ENCODE peak calls at places on chromosomes 11 and 22, in eight cellular contexts. One of them, this sample, is unnamed. For H3K4me1, the result is how much of the 10 kb centered on the place peaks cover.

GRCh38 chr22:48391171-48391711 is 1436.4 kb downstream of the BRD1 start:
- DNase-seq in GM23248: no peak
- DNase-seq in fibroblast of lung: no peak
- DNase-seq in HCT116: no peak
- DNase-seq in GM23338: no peak
- DNase-seq in endothelial cell of umbilical vein: no peak
- DNase-seq in K562: no peak
- DNase-seq in astrocyte: no peak
- DNase-seq in this sample: no peak

GRCh38 chr11:72789493-72790131 is 4.2 kb downstream of the STARD10 start:
- DNase-seq in GM23248: peak
- DNase-seq in fibroblast of lung: peak
- DNase-seq in HCT116: no peak
- DNase-seq in GM23338: no peak
- DNase-seq in endothelial cell of umbilical vein: no peak
- DNase-seq in K562: no peak
- DNase-seq in astrocyte: peak
- DNase-seq in this sample: no peak

GRCh38 chr11:22169833-22170232 is 23.1 kb upstream of the ANO5 start:
- DNase-seq in GM23248: peak
- DNase-seq in fibroblast of lung: peak
- DNase-seq in HCT116: no peak
- DNase-seq in GM23338: peak
- DNase-seq in endothelial cell of umbilical vein: no peak
- DNase-seq in K562: no peak
- DNase-seq in astrocyte: no peak
- DNase-seq in this sample: no peak

GRCh38 chr11:69386594-69387408 is 92.8 kb downstream of the MYEOV start:
- DNase-seq in GM23248: no peak
- DNase-seq in fibroblast of lung: no peak
- DNase-seq in HCT116: no peak
- DNase-seq in GM23338: no peak
- DNase-seq in endothelial cell of umbilical vein: no peak
- DNase-seq in K562: no peak
- DNase-seq in astrocyte: no peak
- DNase-seq in this sample: no peak

GRCh38 chr11:9787260-9787659 is 123.4 kb downstream of the SWAP70 start:
- DNase-seq in GM23248: no peak
- DNase-seq in fibroblast of lung: peak
- DNase-seq in HCT116: no peak
- DNase-seq in GM23338: no peak
- DNase-seq in endothelial cell of umbilical vein: no peak
- DNase-seq in K562: no peak
- DNase-seq in astrocyte: peak
- DNase-seq in this sample: no peak

GRCh38 chr11:120775986-120776682 is 247.8 kb upstream of the TBCEL start:
- DNase-seq in GM23248: no peak
- DNase-seq in fibroblast of lung: no peak
- DNase-seq in HCT116: no peak
- DNase-seq in GM23338: peak
- DNase-seq in endothelial cell of umbilical vein: no peak
- DNase-seq in K562: no peak
- DNase-seq in astrocyte: no peak
- DNase-seq in this sample: no peak

GRCh38 chr11:95922536-95923440 is 1.1 kb downstream of the MTMR2 start:
- DNase-seq in GM23248: peak
- DNase-seq in fibroblast of lung: no peak
- DNase-seq in HCT116: no peak
- DNase-seq in GM23338: no peak
- DNase-seq in endothelial cell of umbilical vein: peak
- DNase-seq in K562: no peak
- DNase-seq in astrocyte: no peak
- DNase-seq in this sample: no peak

GRCh38 chr11:3044004-3044403 is 13.2 kb downstream of the CARS1 start:
- DNase-seq in GM23248: peak
- DNase-seq in fibroblast of lung: peak
- DNase-seq in HCT116: no peak
- DNase-seq in GM23338: no peak
- DNase-seq in endothelial cell of umbilical vein: no peak
- DNase-seq in K562: no peak
- DNase-seq in astrocyte: peak
- DNase-seq in this sample: no peak

GRCh38 chr11:128627666-128628342 is 40.4 kb upstream of the ETS1 start:
- DNase-seq in GM23248: no peak
- DNase-seq in fibroblast of lung: no peak
- DNase-seq in HCT116: no peak
- DNase-seq in GM23338: peak
- DNase-seq in endothelial cell of umbilical vein: no peak
- DNase-seq in K562: no peak
- DNase-seq in astrocyte: no peak
- DNase-seq in this sample: no peak

GRCh38 chr11:114762437-114762836 is 84.1 kb downstream of the NXPE2 start:
- DNase-seq in GM23248: peak
- DNase-seq in fibroblast of lung: peak
- DNase-seq in HCT116: no peak
- DNase-seq in GM23338: peak
- DNase-seq in endothelial cell of umbilical vein: peak
- DNase-seq in K562: peak
- DNase-seq in astrocyte: peak
- DNase-seq in this sample: peak

GRCh38 chr11:111540921-111541208 is 345 bp downstream of the LAYN start:
- DNase-seq in GM23248: no peak
- DNase-seq in fibroblast of lung: no peak
- DNase-seq in HCT116: no peak
- DNase-seq in GM23338: no peak
- DNase-seq in endothelial cell of umbilical vein: no peak
- DNase-seq in K562: no peak
- DNase-seq in astrocyte: no peak
- DNase-seq in this sample: no peak

GRCh38 chr11:123448798-123449197 is 18.7 kb downstream of the GRAMD1B start:
- DNase-seq in GM23248: no peak
- DNase-seq in fibroblast of lung: no peak
- DNase-seq in HCT116: no peak
- DNase-seq in GM23338: no peak
- DNase-seq in endothelial cell of umbilical vein: no peak
- DNase-seq in K562: no peak
- DNase-seq in astrocyte: no peak
- DNase-seq in this sample: no peak
- H3K4me1 ChIP-seq in GM23248: under half
- H3K4me1 ChIP-seq in fibroblast of lung: under half
- H3K4me1 ChIP-seq in HCT116: under half
- H3K4me1 ChIP-seq in GM23338: under half
- H3K4me1 ChIP-seq in endothelial cell of umbilical vein: under half
- H3K4me1 ChIP-seq in K562: under half
- H3K4me1 ChIP-seq in astrocyte: under half
- H3K4me1 ChIP-seq in this sample: under half

DNA sequence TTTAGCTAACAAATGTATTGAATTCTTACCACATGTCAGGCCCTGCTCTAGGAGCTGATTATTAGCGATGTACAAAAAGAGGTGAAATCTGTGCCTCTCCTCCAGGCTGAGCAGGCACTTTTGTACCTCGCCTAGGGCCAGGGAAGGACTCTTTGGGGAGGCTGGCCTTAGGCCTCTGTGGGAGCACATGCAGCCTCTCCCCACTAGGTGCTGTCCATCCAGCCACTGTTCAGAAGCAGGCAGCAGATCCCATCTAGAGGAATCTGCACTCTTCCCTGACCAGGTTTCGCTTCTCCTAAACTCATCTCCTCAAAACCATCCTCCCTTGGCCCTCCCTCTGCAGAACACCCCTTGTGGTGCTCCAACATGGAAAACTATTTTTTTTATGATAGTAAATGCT is 51.9 kb upstream of the WT1 start:
- DNase-seq in GM23248: peak
- DNase-seq in fibroblast of lung: no peak
- DNase-seq in HCT116: peak
- DNase-seq in GM23338: peak
- DNase-seq in endothelial cell of umbilical vein: no peak
- DNase-seq in K562: peak
- DNase-seq in astrocyte: no peak
- DNase-seq in this sample: peak
- TF ChIP-seq EZH2 in GM23248: no peak
- TF ChIP-seq EZH2 in fibroblast of lung: no peak
- TF ChIP-seq EZH2 in HCT116: no peak
- TF ChIP-seq EZH2 in GM23338: no peak
- TF ChIP-seq EZH2 in endothelial cell of umbilical vein: no peak
- TF ChIP-seq EZH2 in K562: no peak
- TF ChIP-seq EZH2 in astrocyte: no peak
- TF ChIP-seq EZH2 in this sample: no peak

GRCh38 chr22:46762238-46763050 is at the start of gene TBC1D22A:
- DNase-seq in GM23248: peak
- DNase-seq in fibroblast of lung: peak
- DNase-seq in HCT116: peak
- DNase-seq in GM23338: peak
- DNase-seq in endothelial cell of umbilical vein: peak
- DNase-seq in K562: peak
- DNase-seq in astrocyte: peak
- DNase-seq in this sample: peak

GRCh38 chr22:46761539-46762237 is 762 bp upstream of the TBC1D22A start:
- DNase-seq in GM23248: no peak
- DNase-seq in fibroblast of lung: no peak
- DNase-seq in HCT116: no peak
- DNase-seq in GM23338: peak
- DNase-seq in endothelial cell of umbilical vein: no peak
- DNase-seq in K562: no peak
- DNase-seq in astrocyte: no peak
- DNase-seq in this sample: peak

GRCh38 chr22:46758867-46759290 is 3.6 kb upstream of the TBC1D22A start:
- DNase-seq in GM23248: peak
- DNase-seq in fibroblast of lung: peak
- DNase-seq in HCT116: peak
- DNase-seq in GM23338: peak
- DNase-seq in endothelial cell of umbilical vein: peak
- DNase-seq in K562: peak
- DNase-seq in astrocyte: peak
- DNase-seq in this sample: peak

GRCh38 chr22:46763051-46763705 is 728 bp downstream of the TBC1D22A start:
- DNase-seq in GM23248: peak
- DNase-seq in fibroblast of lung: no peak
- DNase-seq in HCT116: no peak
- DNase-seq in GM23338: peak
- DNase-seq in endothelial cell of umbilical vein: peak
- DNase-seq in K562: peak
- DNase-seq in astrocyte: no peak
- DNase-seq in this sample: peak

GRCh38 chr22:46761017-46761416 is 1.4 kb upstream of the TBC1D22A start:
- DNase-seq in GM23248: no peak
- DNase-seq in fibroblast of lung: no peak
- DNase-seq in HCT116: no peak
- DNase-seq in GM23338: no peak
- DNase-seq in endothelial cell of umbilical vein: no peak
- DNase-seq in K562: no peak
- DNase-seq in astrocyte: no peak
- DNase-seq in this sample: no peak
- H3K4me1 ChIP-seq in GM23248: under half
- H3K4me1 ChIP-seq in fibroblast of lung: under half
- H3K4me1 ChIP-seq in HCT116: under half
- H3K4me1 ChIP-seq in GM23338: under half
- H3K4me1 ChIP-seq in endothelial cell of umbilical vein: under half
- H3K4me1 ChIP-seq in K562: under half
- H3K4me1 ChIP-seq in astrocyte: under half
- H3K4me1 ChIP-seq in this sample: under half

GRCh38 chr11:27721505-27722116 is 21.4 kb upstream of the BDNF start:
- DNase-seq in GM23248: no peak
- DNase-seq in fibroblast of lung: no peak
- DNase-seq in HCT116: no peak
- DNase-seq in GM23338: peak
- DNase-seq in endothelial cell of umbilical vein: no peak
- DNase-seq in K562: no peak
- DNase-seq in astrocyte: no peak
- DNase-seq in this sample: no peak
- TF ChIP-seq EZH2 in GM23248: peak
- TF ChIP-seq EZH2 in fibroblast of lung: peak
- TF ChIP-seq EZH2 in HCT116: no peak
- TF ChIP-seq EZH2 in GM23338: no peak
- TF ChIP-seq EZH2 in endothelial cell of umbilical vein: no peak
- TF ChIP-seq EZH2 in K562: no peak
- TF ChIP-seq EZH2 in astrocyte: no peak
- TF ChIP-seq EZH2 in this sample: no peak

DNA sequence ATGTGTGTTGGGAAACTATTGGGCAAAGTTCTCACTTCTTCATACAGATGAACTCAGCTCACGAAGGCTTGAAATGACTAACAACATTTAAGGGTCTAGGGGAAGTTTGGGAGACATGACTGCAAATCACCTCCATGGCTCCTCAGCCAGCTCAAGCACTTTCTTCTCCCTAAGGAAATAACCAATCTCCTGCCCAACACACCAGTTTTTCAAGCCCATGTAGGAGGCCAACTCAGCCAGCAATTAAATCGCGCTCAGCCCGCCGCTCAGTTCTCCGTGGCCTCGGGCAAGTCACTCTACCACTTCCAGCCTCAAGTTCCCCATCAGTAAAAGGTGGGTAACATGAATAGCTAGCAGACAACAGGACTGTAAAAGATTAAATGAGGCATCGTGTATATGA is 814 bp downstream of the POLDIP3 start:
- DNase-seq in GM23248: peak
- DNase-seq in fibroblast of lung: peak
- DNase-seq in HCT116: no peak
- DNase-seq in GM23338: no peak
- DNase-seq in endothelial cell of umbilical vein: no peak
- DNase-seq in K562: no peak
- DNase-seq in astrocyte: peak
- DNase-seq in this sample: no peak
- H3K4me1 ChIP-seq in GM23248: under half
- H3K4me1 ChIP-seq in fibroblast of lung: under half
- H3K4me1 ChIP-seq in HCT116: half or more
- H3K4me1 ChIP-seq in GM23338: under half
- H3K4me1 ChIP-seq in endothelial cell of umbilical vein: under half
- H3K4me1 ChIP-seq in K562: under half
- H3K4me1 ChIP-seq in astrocyte: under half
- H3K4me1 ChIP-seq in this sample: half or more

This sample was measured in DND-41.